ENCODE peak calls at places on chromosomes 1 and 21, in five cellular contexts. Z, V, X, P and G are unnamed samples.
A peak's percentile ranks its signal among the peaks of the same experiment; 100 is the strongest.

GRCh38 chr21:15134711-15135110 is 69.9 kb upstream of the NRIP1 start:
- DNase-seq in V (no peak), Z (no peak), X (no peak), P (no peak), G (no peak)

GRCh38 chr1:79193211-79194079 is 186.9 kb upstream of the ADGRL4 start:
- DNase-seq in X (peak; percentile 84), V (peak; percentile 75), P (peak; percentile 74), Z (peak; percentile 58), G (peak; percentile 4)

GRCh38 chr1:53076165-53076564 is 14.2 kb downstream of the PODN start:
- DNase-seq in V (no peak), X (no peak), P (no peak), Z (no peak), G (no peak)

GRCh38 chr1:168732736-168733135 is 3.7 kb upstream of the DPT start:
- DNase-seq in V (no peak), X (no peak), P (no peak), Z (no peak), G (no peak)

GRCh38 chr21:29849735-29850176 is 90.0 kb downstream of the GRIK1 start:
- DNase-seq in X (peak; percentile 64), V (peak; percentile 20), P (peak; percentile 57), Z (no peak), G (peak; percentile 62)

GRCh38 chr1:38860464-38860816 is 868 bp upstream of the RRAGC start:
- DNase-seq in X (no peak), P (peak; percentile 4), V (no peak), Z (no peak), G (no peak)

GRCh38 chr1:171899838-171900237 is 58.5 kb downstream of the DNM3 start:
- DNase-seq in X (no peak), V (no peak), Z (no peak), P (no peak), G (no peak)

GRCh38 chr1:232678185-232678886 is 48.4 kb upstream of the SIPA1L2 start:
- DNase-seq in Z (peak; percentile 64), X (peak; percentile 93), V (peak; percentile 53), P (peak; percentile 65), G (no peak)

GRCh38 chr1:209728466-209728865 is 23.8 kb downstream of the HSD11B1 start:
- DNase-seq in X (no peak), Z (no peak), V (no peak), P (no peak), G (no peak)

GRCh38 chr1:215679231-215679630 is 112.1 kb downstream of the KCTD3 start:
- DNase-seq in P (no peak), Z (no peak), X (no peak), V (no peak), G (no peak)

GRCh38 chr1:224058303-224058702 is 55.6 kb upstream of the FBXO28 start:
- DNase-seq in P (peak; percentile 76), X (peak; percentile 98), V (peak; percentile 26), Z (peak; percentile 78), G (no peak)

GRCh38 chr1:16967095-16967567 is 13.3 kb downstream of the MFAP2 start:
- DNase-seq in V (peak; percentile 83), Z (no peak), X (no peak), P (peak; percentile 74), G (no peak)

GRCh38 chr1:178115260-178115659 is 21.4 kb downstream of the RASAL2 start:
- DNase-seq in X (no peak), V (no peak), Z (no peak), P (no peak), G (no peak)

GRCh38 chr1:223429821-223430220 is 36.6 kb downstream of the CCDC185 start:
- DNase-seq in P (no peak), Z (no peak), V (peak; percentile 12), X (peak; percentile 14), G (no peak)

GRCh38 chr21:16211339-16212303 is 481.8 kb downstream of the USP25 start:
- DNase-seq in P (peak; percentile 1), X (no peak), Z (no peak), V (peak; percentile 59), G (no peak)

GRCh38 chr1:234643850-234644134 is 33.8 kb upstream of the IRF2BP2 start:
- DNase-seq in V (no peak), X (no peak), P (no peak), Z (no peak), G (no peak)

GRCh38 chr1:39957299-39958020 is 2.5 kb downstream of the MFSD2A start:
- DNase-seq in V (no peak), P (peak; percentile 28), Z (no peak), X (no peak), G (no peak)

GRCh38 chr1:245345191-245345884 is 190.6 kb downstream of the KIF26B start:
- DNase-seq in V (no peak), X (no peak), Z (no peak), P (no peak), G (no peak)

GRCh38 chr1:158177705-158178450 is 2.8 kb upstream of the CD1D start:
- DNase-seq in V (peak; percentile 38), P (peak; percentile 31), X (peak; percentile 70), Z (no peak), G (no peak)

GRCh38 chr1:52164604-52165003 is 22.7 kb downstream of the ZFYVE9 start:
- DNase-seq in Z (no peak), P (peak; percentile 51), X (peak; percentile 6), V (peak; percentile 40), G (no peak)

GRCh38 chr1:160261878-160262794 is at the start of gene DCAF8:
- DNase-seq in Z (peak; percentile 88), P (peak; percentile 97), V (peak; percentile 91), X (peak; percentile 99), G (peak; percentile 98)

GRCh38 chr1:112743174-112744018 is 28.3 kb upstream of the PPM1J start:
- DNase-seq in V (peak; percentile 13), X (no peak), Z (no peak), P (peak; percentile 19), G (no peak)

GRCh38 chr1:206011057-206011456 is 7.9 kb upstream of the RAB7B start:
- DNase-seq in X (no peak), Z (no peak), V (no peak), P (no peak), G (no peak)

GRCh38 chr1:92662048-92662447 is 122.9 kb downstream of the EVI5 start:
- DNase-seq in V (no peak), X (no peak), P (no peak), Z (no peak), G (no peak)

GRCh38 chr1:155287987-155288543 is 10.8 kb downstream of the HCN3 start:
- DNase-seq in Z (no peak), V (no peak), P (no peak), X (no peak), G (no peak)

GRCh38 chr1:82185084-82185483 is 384.4 kb downstream of the ADGRL2 start:
- DNase-seq in V (peak; percentile 37), P (no peak), X (peak; percentile 8), Z (no peak), G (no peak)

GRCh38 chr1:167076136-167076710 is 14.0 kb downstream of the GPA33 start:
- DNase-seq in Z (no peak), V (no peak), P (no peak), X (no peak), G (peak; percentile 51)

GRCh38 chr1:217946581-217946980 is 315.4 kb downstream of the SPATA17 start:
- DNase-seq in P (no peak), V (no peak), X (no peak), Z (no peak), G (no peak)

GRCh38 chr1:201693019-201693372 is 136.0 kb upstream of the IPO9 start:
- DNase-seq in X (no peak), P (no peak), Z (no peak), V (no peak), G (no peak)

GRCh38 chr1:235942625-235942934 is 75.9 kb upstream of the LYST start:
- DNase-seq in V (no peak), Z (no peak), P (no peak), X (no peak), G (no peak)

GRCh38 chr1:228096416-228097332 is 6.5 kb downstream of the C1orf35 start:
- DNase-seq in P (no peak), V (no peak), Z (no peak), X (no peak), G (peak; percentile 3)

GRCh38 chr1:3931310-3931700 is 31.2 kb upstream of the C1orf174 start:
- DNase-seq in P (no peak), V (no peak), X (no peak), Z (no peak), G (no peak)

GRCh38 chr1:8017495-8018310 is 8.4 kb downstream of the ERRFI1 start:
- DNase-seq in Z (peak; percentile 67), P (no peak), V (no peak), X (peak; percentile 64), G (no peak)
- H3K4me2 ChIP-seq in Z (peak overlapping the region; percentile 91), P (peak overlapping the region; percentile 2), V (peak overlapping the region; percentile 62), X (peak overlapping the region; percentile 98), G (no peak overlapping the region)

GRCh38 chr1:43143441-43143888 is 28.6 kb downstream of the EBNA1BP2 start:
- DNase-seq in V (no peak), X (peak; percentile 27), P (no peak), Z (no peak), G (no peak)

GRCh38 chr1:43149889-43150288 is 22.2 kb downstream of the EBNA1BP2 start:
- DNase-seq in Z (no peak), X (no peak), V (no peak), P (no peak), G (no peak)

GRCh38 chr1:43144228-43144627 is 27.9 kb downstream of the EBNA1BP2 start:
- DNase-seq in Z (no peak), P (peak; percentile 69), X (peak; percentile 92), V (peak; percentile 43), G (no peak)

GRCh38 chr1:43152866-43153265 is 19.2 kb downstream of the EBNA1BP2 start:
- DNase-seq in V (no peak), Z (no peak), X (no peak), P (peak; percentile 7), G (no peak)

GRCh38 chr1:43147625-43148319 is 24.3 kb downstream of the EBNA1BP2 start:
- DNase-seq in X (peak; percentile 62), P (peak; percentile 32), Z (peak; percentile 42), V (peak; percentile 51), G (no peak)
- H3K4me2 ChIP-seq in X (peak overlapping the region; percentile 50), P (peak overlapping the region; percentile 99), Z (peak overlapping the region; percentile 38), V (peak overlapping the region; percentile 93), G (no peak overlapping the region)

GRCh38 chr21:37855568-37856391 is 60.5 kb downstream of the KCNJ6 start:
- DNase-seq in P (peak; percentile 89), X (no peak), Z (no peak), V (peak; percentile 88), G (no peak)
- H3K4me2 ChIP-seq in P (peak overlapping the region; percentile 77), X (no peak overlapping the region), Z (no peak overlapping the region), V (peak overlapping the region; percentile 77), G (no peak overlapping the region)

DNA sequence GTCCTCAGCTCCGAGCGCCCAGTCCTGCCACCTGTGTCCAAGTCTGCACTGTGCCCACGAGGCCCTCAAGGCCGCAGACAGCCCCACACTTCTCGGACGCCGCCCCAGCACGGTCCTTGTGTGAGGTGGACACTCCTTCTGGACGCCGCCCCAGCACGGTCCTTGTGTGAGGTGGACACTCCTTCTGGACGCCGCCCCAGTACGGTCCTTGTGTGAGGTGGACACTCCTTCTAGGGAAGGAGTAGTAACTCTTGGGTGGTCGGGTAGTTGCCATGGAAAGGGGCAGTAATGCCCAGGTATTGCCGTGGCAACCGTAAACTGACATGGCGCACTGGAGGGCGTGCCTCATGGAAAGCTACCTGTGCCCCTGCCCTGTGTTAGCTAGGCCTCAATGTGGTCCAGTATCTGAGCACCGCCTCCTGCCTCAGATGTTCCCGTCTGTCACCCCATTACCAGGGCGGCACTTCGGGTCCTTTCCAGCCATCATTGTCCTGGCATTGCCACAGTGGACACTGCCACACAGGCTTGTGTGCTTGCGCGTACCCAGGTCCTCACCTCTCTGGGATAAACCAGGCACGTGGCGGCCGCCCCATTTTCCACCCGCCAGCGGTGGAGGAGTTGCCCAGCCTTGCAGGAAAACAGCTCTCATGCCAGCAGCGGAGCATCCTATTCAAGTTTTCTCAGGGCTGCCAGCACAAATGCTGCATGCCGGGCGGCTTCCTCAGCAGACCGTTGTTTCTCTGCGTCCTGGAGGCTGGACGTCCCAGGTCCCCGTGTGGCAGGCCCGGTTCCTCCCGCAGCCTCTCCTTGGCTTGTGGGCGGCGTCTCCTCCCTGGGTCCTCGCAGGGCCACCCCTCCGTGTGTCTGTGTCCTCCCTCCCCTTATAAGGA is 40.7 kb upstream of the POFUT2 start:
- DNase-seq in X (no peak), Z (no peak), P (no peak), V (no peak), G (no peak)
- H3K4me2 ChIP-seq in X (no peak overlapping the region), Z (peak overlapping the region; percentile 65), P (no peak overlapping the region), V (no peak overlapping the region), G (no peak overlapping the region)